ENCODE peak calls at places on chromosomes 3 and 15, in seven cellular contexts. C, K, V, D, F, E and P are unnamed samples. For H3K9me3, the result is how much of the 10 kb centered on the place peaks cover.

GRCh38 chr3:134231131-134231530 is 19.5 kb downstream of the RYK start:
- DNase-seq in C (no peak), K (no peak), V (no peak), D (no peak), F (no peak), E (no peak), P (no peak)

GRCh38 chr3:132145833-132146232 is 111.0 kb upstream of the CPNE4 start:
- DNase-seq in C (no peak), K (no peak), V (no peak), D (no peak), F (no peak), E (no peak), P (no peak)

GRCh38 chr3:40691598-40691905 is 166.8 kb downstream of the ZNF621 start:
- DNase-seq in C (no peak), K (no peak), V (no peak), D (no peak), F (peak), E (no peak), P (no peak)

GRCh38 chr3:51942603-51943450 is 664 bp downstream of the PARP3 start:
- DNase-seq in C (peak), K (peak), V (peak), D (peak), F (peak), E (peak), P (peak)

GRCh38 chr3:154304116-154304786 is 20.0 kb downstream of the DHX36 start:
- DNase-seq in C (peak), K (no peak), V (no peak), D (no peak), F (no peak), E (no peak), P (no peak)

GRCh38 chr15:90035835-90036220 is 34.7 kb downstream of the ZNF710 start:
- DNase-seq in C (no peak), K (no peak), V (no peak), D (no peak), F (no peak), E (no peak), P (no peak)

GRCh38 chr3:197380786-197381185 is 82.4 kb upstream of the DLG1 start:
- DNase-seq in C (no peak), K (no peak), V (no peak), D (no peak), F (no peak), E (no peak), P (no peak)

GRCh38 chr3:42020681-42021307 is 58.9 kb upstream of the ULK4 start:
- DNase-seq in C (peak), K (peak), V (no peak), D (peak), F (no peak), E (no peak), P (no peak)

GRCh38 chr3:171056528-171056927 is 30.0 kb upstream of the SLC2A2 start:
- DNase-seq in C (no peak), K (no peak), V (no peak), D (peak), F (no peak), E (no peak), P (no peak)

GRCh38 chr15:31230630-31231485 is 95.8 kb upstream of the KLF13 start:
- DNase-seq in C (no peak), K (no peak), V (no peak), D (no peak), F (no peak), E (no peak), P (no peak)

GRCh38 chr15:34855397-34855796 is 60.0 kb upstream of the ACTC1 start:
- DNase-seq in C (no peak), K (no peak), V (no peak), D (peak), F (no peak), E (no peak), P (no peak)

GRCh38 chr15:25236143-25236860 is 202.5 kb downstream of the UBE3A start:
- DNase-seq in C (peak), K (no peak), V (no peak), D (no peak), F (no peak), E (no peak), P (no peak)

GRCh38 chr15:25237291-25237978 is 201.4 kb downstream of the UBE3A start:
- DNase-seq in C (peak), K (no peak), V (peak), D (no peak), F (no peak), E (no peak), P (no peak)

GRCh38 chr15:25238126-25238525 is 200.7 kb downstream of the UBE3A start:
- DNase-seq in C (no peak), K (no peak), V (peak), D (no peak), F (no peak), E (no peak), P (peak)

GRCh38 chr15:25235391-25235790 is 203.4 kb downstream of the UBE3A start:
- DNase-seq in C (peak), K (no peak), V (peak), D (no peak), F (no peak), E (no peak), P (no peak)

GRCh38 chr15:25236861-25237155 is 202.0 kb downstream of the UBE3A start:
- DNase-seq in C (no peak), K (no peak), V (peak), D (no peak), F (no peak), E (no peak), P (no peak)
- H3K9me3 ChIP-seq in C (under half), K (under half), V (under half), D (under half), F (under half), E (under half), P (under half)

GRCh38 chr15:25173241-25174028 is 218.6 kb downstream of the SNRPN start:
- DNase-seq in C (peak), K (peak), V (peak), D (no peak), F (no peak), E (no peak), P (peak)
- H3K9me3 ChIP-seq in C (under half), K (under half), V (under half), D (under half), F (under half), E (under half), P (under half)

GRCh38 chr3:116809218-116809617 is 99.6 kb downstream of the TUSC7 start:
- DNase-seq in C (no peak), K (no peak), V (no peak), D (no peak), F (no peak), E (no peak), P (no peak)

DNA sequence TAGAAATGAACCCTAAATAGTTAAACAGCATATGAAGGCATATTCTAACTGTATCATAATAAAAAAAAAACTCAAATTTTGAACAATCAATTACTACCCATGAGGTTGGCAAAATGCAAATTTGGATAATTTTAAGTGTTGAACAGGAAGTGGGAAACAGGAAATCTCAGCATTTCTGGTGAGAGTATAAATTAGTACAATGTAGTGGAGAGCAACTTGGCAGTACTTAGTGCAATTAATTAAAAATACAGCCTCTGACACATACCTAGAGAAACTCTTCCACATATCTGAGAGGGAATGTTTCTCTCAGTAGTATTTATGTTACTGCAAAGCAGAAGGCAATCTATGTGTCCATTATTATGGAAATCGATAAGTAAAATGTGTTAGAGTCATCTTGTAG is 96.8 kb downstream of the TUSC7 start:
- DNase-seq in C (no peak), K (no peak), V (no peak), D (no peak), F (no peak), E (no peak), P (no peak)
- H3K9me3 ChIP-seq in C (under half), K (under half), V (under half), D (under half), F (under half), E (under half), P (under half)

DNA sequence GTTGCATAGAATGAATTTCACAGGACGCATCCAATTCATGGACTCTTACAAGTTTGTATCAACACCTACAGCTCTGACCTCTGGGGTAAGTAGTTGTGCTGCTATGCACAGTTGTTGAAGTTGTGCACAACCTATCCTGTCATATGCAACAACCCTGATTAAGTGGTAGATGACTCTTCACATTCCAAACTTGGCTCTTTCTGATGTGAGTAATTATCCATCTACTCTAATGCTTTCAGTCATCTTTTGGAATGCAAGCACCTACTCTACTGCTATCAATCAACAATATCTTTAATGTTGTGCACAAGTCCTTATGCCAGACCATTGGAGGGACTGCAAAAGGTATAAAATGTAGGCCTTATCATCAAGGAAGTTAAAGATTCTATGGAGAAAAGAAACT is 921.4 kb downstream of the MCTP2 start:
- DNase-seq in C (no peak), K (no peak), V (no peak), D (no peak), F (no peak), E (no peak), P (no peak)
- H3K9me3 ChIP-seq in C (under half), K (under half), V (under half), D (under half), F (under half), E (under half), P (under half)

DNA sequence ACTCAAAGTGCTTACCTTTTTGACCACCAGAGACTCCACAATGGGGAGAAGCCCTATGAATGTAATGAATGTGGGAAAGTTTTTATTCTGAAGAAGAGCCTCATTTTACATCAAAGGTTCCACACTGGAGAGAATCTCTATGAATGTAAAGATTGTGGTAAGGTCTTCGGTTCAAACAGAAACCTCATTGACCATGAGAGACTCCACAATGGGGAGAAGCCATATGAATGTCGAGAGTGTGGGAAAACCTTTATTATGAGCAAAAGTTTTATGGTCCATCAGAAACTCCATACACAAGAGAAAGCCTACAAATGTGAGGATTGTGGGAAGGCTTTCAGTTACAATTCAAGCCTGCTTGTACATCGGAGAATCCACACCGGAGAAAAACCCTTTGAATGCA is 5.5 kb upstream of the ZNF35 start:
- DNase-seq in C (no peak), K (no peak), V (no peak), D (no peak), F (no peak), E (no peak), P (no peak)
- H3K9me3 ChIP-seq in C (under half), K (under half), V (under half), D (half or more), F (under half), E (under half), P (under half)

DNA sequence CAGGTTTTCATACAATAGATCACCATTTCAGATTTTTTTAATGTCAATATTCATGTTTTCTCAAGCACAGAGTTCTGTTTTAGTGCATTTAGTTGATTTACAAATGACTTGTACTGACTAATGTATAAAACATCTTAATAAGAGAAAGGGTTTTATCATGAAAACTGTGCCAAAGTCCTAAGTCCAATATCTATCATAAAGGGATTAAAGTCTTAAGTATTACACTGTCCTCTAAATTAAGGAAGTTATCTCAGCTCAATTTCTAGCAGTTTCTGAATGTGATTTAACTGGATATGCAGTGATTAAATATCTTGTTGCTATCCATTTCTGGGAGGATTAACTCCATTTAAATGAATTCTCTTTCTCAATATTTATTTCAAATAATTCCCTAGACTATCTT is 381.1 kb upstream of the CNTN4 start:
- DNase-seq in C (no peak), K (no peak), V (no peak), D (no peak), F (no peak), E (no peak), P (no peak)
- H3K9me3 ChIP-seq in C (under half), K (under half), V (under half), D (under half), F (under half), E (under half), P (under half)

DNA sequence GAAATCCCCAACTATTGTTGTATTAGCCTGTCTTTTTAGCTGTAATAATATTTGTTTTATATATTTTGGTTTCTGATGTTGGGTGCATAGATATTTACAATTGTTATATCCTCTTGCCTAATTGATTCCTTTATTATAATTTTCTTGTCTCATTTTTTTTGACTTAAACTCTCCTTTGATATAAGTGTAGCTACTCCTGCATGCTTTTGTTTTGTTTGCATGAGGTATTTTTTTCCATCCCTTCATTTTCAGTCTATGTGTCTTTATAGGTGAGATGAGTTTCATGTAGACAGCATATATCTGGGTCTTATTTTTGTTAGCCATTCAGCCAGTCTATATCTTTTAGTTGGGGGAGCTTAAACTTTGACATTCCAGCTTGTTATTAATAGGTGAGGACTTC is 37.4 kb downstream of the FAIM start:
- DNase-seq in C (no peak), K (no peak), V (no peak), D (no peak), F (no peak), E (no peak), P (no peak)
- H3K9me3 ChIP-seq in C (under half), K (under half), V (under half), D (half or more), F (under half), E (under half), P (under half)

GRCh38 chr15:62346168-62346567 is 181.1 kb upstream of the C2CD4B start:
- DNase-seq in C (no peak), K (no peak), V (no peak), D (no peak), F (no peak), E (no peak), P (no peak)

GRCh38 chr15:62348119-62348518 is 183.0 kb upstream of the C2CD4B start:
- DNase-seq in C (peak), K (no peak), V (no peak), D (no peak), F (no peak), E (no peak), P (no peak)

GRCh38 chr15:62350744-62351143 is 185.7 kb upstream of the C2CD4B start:
- DNase-seq in C (no peak), K (no peak), V (no peak), D (no peak), F (no peak), E (no peak), P (no peak)

GRCh38 chr15:62344806-62345539 is 179.9 kb upstream of the C2CD4B start:
- DNase-seq in C (peak), K (peak), V (no peak), D (peak), F (no peak), E (peak), P (peak)

DNA sequence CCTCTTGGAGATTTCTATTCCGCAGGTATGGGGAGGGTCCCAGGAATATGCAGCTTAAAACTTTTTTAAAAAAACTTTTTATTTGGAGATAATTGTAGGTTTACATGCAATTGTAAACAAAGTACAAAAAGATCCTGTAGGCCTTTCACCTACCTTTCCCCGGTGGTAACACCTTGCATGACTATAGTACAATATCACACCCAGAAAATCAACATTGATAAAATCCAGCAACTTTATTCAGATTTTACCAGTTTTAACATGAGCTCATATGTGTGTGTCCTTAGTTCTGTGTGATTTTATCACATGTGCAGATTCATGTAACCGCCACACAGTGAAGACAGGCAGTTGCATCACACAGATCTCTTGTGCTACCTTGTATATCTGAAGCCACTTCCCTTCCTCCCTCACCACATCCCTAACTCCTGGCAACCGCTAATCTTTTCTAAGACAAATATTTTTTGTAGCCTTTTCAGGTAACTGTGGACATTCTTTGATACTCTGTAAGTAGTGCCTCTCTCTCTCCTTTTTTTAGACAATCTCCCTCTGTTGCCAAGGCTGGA is 183.5 kb upstream of the C2CD4B start:
- DNase-seq in C (no peak), K (no peak), V (no peak), D (no peak), F (no peak), E (no peak), P (no peak)
- H3K9me3 ChIP-seq in C (under half), K (under half), V (under half), D (under half), F (under half), E (under half), P (under half)

DNA sequence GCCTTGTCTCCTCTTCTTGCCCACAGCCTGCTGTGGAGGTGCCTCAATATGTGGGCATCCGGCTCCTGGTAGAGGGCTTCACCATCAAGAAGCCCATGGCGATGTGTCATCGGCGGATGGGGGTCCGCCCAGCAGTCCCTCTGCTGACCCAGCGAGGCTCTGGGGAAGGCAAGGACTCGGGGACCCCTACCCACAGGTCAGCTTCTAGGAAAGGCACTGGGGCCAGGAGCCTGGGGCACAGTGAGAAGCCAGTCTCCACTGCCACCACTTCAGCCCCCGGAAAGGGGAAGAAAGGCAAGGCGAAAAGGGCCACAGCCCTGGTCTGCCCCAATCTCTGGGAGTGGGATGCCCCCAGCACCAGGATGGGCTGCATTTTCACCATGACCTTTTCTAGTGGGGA is 10.7 kb downstream of the RPUSD3 start:
- DNase-seq in C (peak), K (no peak), V (no peak), D (no peak), F (no peak), E (no peak), P (no peak)
- H3K9me3 ChIP-seq in C (under half), K (under half), V (under half), D (under half), F (under half), E (under half), P (under half)

DNA sequence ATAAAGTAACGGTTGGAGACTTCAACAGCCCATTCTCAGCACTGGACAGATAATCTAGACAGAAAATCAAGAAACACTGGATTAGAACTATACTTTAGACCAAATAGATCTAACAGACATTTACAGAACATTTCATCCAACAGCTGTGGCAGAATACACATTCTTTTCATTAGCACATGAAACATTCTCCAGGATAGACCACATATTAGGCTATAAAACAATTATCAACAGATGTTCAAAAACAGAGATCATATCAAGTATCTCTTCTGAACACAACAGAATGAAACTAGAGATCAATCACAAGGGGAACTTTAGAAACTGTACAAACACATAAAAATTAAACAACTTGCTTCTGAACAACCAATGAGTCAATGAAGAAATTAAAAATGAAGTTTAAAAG is 133.3 kb downstream of the ADAM10 start:
- DNase-seq in C (no peak), K (no peak), V (no peak), D (no peak), F (no peak), E (no peak), P (no peak)
- H3K9me3 ChIP-seq in C (under half), K (under half), V (under half), D (under half), F (under half), E (under half), P (under half)